ENCODE peak calls at places on chromosomes 2 and 18, in seven cellular contexts. I is small intestine, W is kidney tubule cell, G is ureter, O is OCI-LY7, A is endothelial cell, R is psoas muscle. U is an unnamed sample.

GRCh38 chr2:31735716-31736115 is 155.0 kb upstream of the SRD5A2 start:
- DNase-seq in I (no peak), W (no peak), G (no peak), O (no peak), A (no peak), R (no peak), U (no peak)

GRCh38 chr2:73020657-73021370 is 50.7 kb downstream of the SFXN5 start:
- DNase-seq in I (no peak), W (peak), G (no peak), O (no peak), A (no peak), R (no peak), U (no peak)

GRCh38 chr18:67586101-67586500 is 69.6 kb upstream of the DSEL start:
- DNase-seq in I (no peak), W (no peak), G (no peak), O (no peak), A (no peak), R (no peak), U (no peak)

GRCh38 chr2:226228080-226228479 is 571.5 kb downstream of the IRS1 start:
- DNase-seq in I (no peak), W (no peak), G (no peak), O (no peak), A (no peak), R (no peak), U (no peak)

GRCh38 chr2:43038720-43039099 is 187.7 kb downstream of the ZFP36L2 start:
- DNase-seq in I (no peak), W (no peak), G (no peak), O (no peak), A (no peak), R (no peak), U (no peak)

GRCh38 chr2:1606421-1607235 is 137.7 kb downstream of the PXDN start:
- DNase-seq in I (no peak), W (no peak), G (no peak), O (no peak), A (no peak), R (no peak), U (no peak)

GRCh38 chr2:69013123-69013836 is at the start of gene ANTXR1:
- DNase-seq in I (no peak), W (peak), G (peak), O (no peak), A (peak), R (peak), U (peak)

GRCh38 chr2:145066795-145067194 is 546.9 kb upstream of the ZEB2 start:
- DNase-seq in I (no peak), W (no peak), G (no peak), O (no peak), A (no peak), R (peak), U (no peak)

GRCh38 chr2:178403671-178404379 is 47.1 kb downstream of the PRKRA start:
- DNase-seq in I (no peak), W (no peak), G (no peak), O (no peak), A (no peak), R (no peak), U (no peak)

GRCh38 chr2:146666336-146666735 is 1178.5 kb upstream of the ACVR2A start:
- DNase-seq in I (no peak), W (peak), G (no peak), O (no peak), A (no peak), R (no peak), U (no peak)

GRCh38 chr2:8418721-8419120 is 263.1 kb upstream of the ID2 start:
- DNase-seq in I (no peak), W (no peak), G (no peak), O (no peak), A (no peak), R (no peak), U (no peak)

GRCh38 chr2:71291398-71291797 is 40.2 kb upstream of the ZNF638 start:
- DNase-seq in I (no peak), W (no peak), G (no peak), O (no peak), A (no peak), R (no peak), U (no peak)

GRCh38 chr18:49647496-49648168 is 85.8 kb downstream of the LIPG start:
- DNase-seq in I (no peak), W (peak), G (no peak), O (no peak), A (no peak), R (no peak), U (no peak)

GRCh38 chr2:36569267-36569860 is 28.6 kb downstream of the FEZ2 start:
- DNase-seq in I (no peak), W (no peak), G (no peak), O (no peak), A (no peak), R (no peak), U (no peak)

GRCh38 chr18:21979171-21979560 is 190.2 kb upstream of the GATA6 start:
- DNase-seq in I (no peak), W (no peak), G (no peak), O (no peak), A (no peak), R (no peak), U (no peak)

GRCh38 chr2:159907914-159908313 is 109.9 kb upstream of the CD302 start:
- DNase-seq in I (no peak), W (peak), G (no peak), O (no peak), A (no peak), R (no peak), U (no peak)

GRCh38 chr2:120236791-120237190 is 13.6 kb upstream of the TMEM185B start:
- DNase-seq in I (no peak), W (no peak), G (no peak), O (no peak), A (no peak), R (no peak), U (no peak)

GRCh38 chr2:195674491-195675226 is 17.6 kb downstream of the SLC39A10 start:
- DNase-seq in I (no peak), W (peak), G (no peak), O (no peak), A (no peak), R (no peak), U (no peak)

U was measured in heart left ventricle.